ENCODE peak calls at places on chromosomes 13 and 19, in nine cellular contexts. I, A, L, B, K, T, Z, N and Q are unnamed samples.
A peak's percentile ranks its signal among the peaks of the same experiment; 100 is the strongest.

GRCh38 chr13:30154531-30154930 is 152.8 kb downstream of the KATNAL1 start:
- DNase-seq in I (no peak), A (no peak), L (no peak), B (no peak), K (no peak), T (no peak), Z (no peak), N (no peak), Q (no peak)

GRCh38 chr13:27425918-27426630 is 1.7 kb downstream of the GTF3A start:
- DNase-seq in I (peak; percentile 34), A (peak; percentile 82), L (peak; percentile 70), B (peak; percentile 88), K (peak; percentile 43), T (peak; percentile 88), Z (peak; percentile 78), N (peak; percentile 67), Q (peak; percentile 51)

GRCh38 chr19:51365211-51366049 is 758 bp downstream of the ETFB start:
- DNase-seq in I (no peak), A (peak; percentile 70), L (no peak), B (peak; percentile 24), K (peak; percentile 61), T (peak; percentile 45), Z (no peak), N (no peak), Q (no peak)

GRCh38 chr19:35560677-35561076 is 2.8 kb downstream of the ATP4A start:
- DNase-seq in I (no peak), A (no peak), L (no peak), B (no peak), K (no peak), T (no peak), Z (no peak), N (no peak), Q (no peak)

GRCh38 chr19:28443361-28443760 is 769.6 kb downstream of the UQCRFS1 start:
- DNase-seq in I (no peak), A (no peak), L (no peak), B (no peak), K (no peak), T (no peak), Z (no peak), N (no peak), Q (no peak)

GRCh38 chr19:29118384-29118783 is 94.6 kb downstream of the UQCRFS1 start:
- DNase-seq in I (no peak), A (no peak), L (no peak), B (no peak), K (no peak), T (no peak), Z (no peak), N (no peak), Q (no peak)

GRCh38 chr19:46852830-46853229 is 2.2 kb upstream of the AP2S1 start:
- DNase-seq in I (no peak), A (no peak), L (no peak), B (no peak), K (no peak), T (no peak), Z (no peak), N (no peak), Q (no peak)

GRCh38 chr13:85632526-85633215 is 166.5 kb downstream of the SLITRK6 start:
- DNase-seq in I (no peak), A (peak; percentile 24), L (no peak), B (no peak), K (no peak), T (no peak), Z (no peak), N (no peak), Q (no peak)

GRCh38 chr19:5137571-5138124 is 168.7 kb downstream of the KDM4B start:
- DNase-seq in I (no peak), A (no peak), L (no peak), B (no peak), K (peak; percentile 58), T (no peak), Z (no peak), N (no peak), Q (no peak)

GRCh38 chr13:35378939-35379338 is 97.5 kb downstream of the MAB21L1 start:
- DNase-seq in I (no peak), A (no peak), L (no peak), B (no peak), K (no peak), T (no peak), Z (no peak), N (no peak), Q (no peak)

GRCh38 chr19:29467824-29468401 is 57.9 kb upstream of the VSTM2B start:
- DNase-seq in I (peak; percentile 2), A (peak; percentile 58), L (no peak), B (peak; percentile 4), K (peak; percentile 31), T (peak; percentile 26), Z (no peak), N (peak; percentile 2), Q (peak; percentile 91)

GRCh38 chr19:616732-617526 is 16.4 kb downstream of the POLRMT start:
- DNase-seq in I (no peak), A (no peak), L (no peak), B (no peak), K (no peak), T (no peak), Z (no peak), N (no peak), Q (no peak)

GRCh38 chr19:1406496-1406817 is 929 bp upstream of the DAZAP1 start:
- DNase-seq in I (no peak), A (no peak), L (no peak), B (no peak), K (no peak), T (no peak), Z (no peak), N (no peak), Q (no peak)

GRCh38 chr13:67043901-67044300 is 186.2 kb downstream of the PCDH9 start:
- DNase-seq in I (no peak), A (no peak), L (no peak), B (no peak), K (no peak), T (peak; percentile 41), Z (no peak), N (no peak), Q (no peak)

GRCh38 chr19:5711025-5711424 is 8.9 kb downstream of the LONP1 start:
- DNase-seq in I (no peak), A (no peak), L (no peak), B (no peak), K (no peak), T (no peak), Z (no peak), N (no peak), Q (no peak)

GRCh38 chr19:40246292-40247073 is 20.0 kb upstream of the CCNP start:
- DNase-seq in I (no peak), A (no peak), L (no peak), B (no peak), K (no peak), T (no peak), Z (no peak), N (no peak), Q (no peak)

GRCh38 chr13:20461481-20461859 is 64.2 kb downstream of the CRYL1 start:
- DNase-seq in I (no peak), A (peak; percentile 40), L (no peak), B (peak; percentile 31), K (no peak), T (peak; percentile 20), Z (peak; percentile 41), N (no peak), Q (no peak)

GRCh38 chr19:55489711-55490477 is 1.7 kb downstream of the SSC5D start:
- DNase-seq in I (no peak), A (no peak), L (no peak), B (no peak), K (no peak), T (no peak), Z (no peak), N (no peak), Q (no peak)

GRCh38 chr13:102812616-102813287 is 13.8 kb downstream of the BIVM start:
- DNase-seq in I (no peak), A (peak; percentile 2), L (no peak), B (no peak), K (no peak), T (peak; percentile 43), Z (no peak), N (no peak), Q (no peak)

GRCh38 chr19:50460161-50460765 is 16.0 kb upstream of the EMC10 start:
- DNase-seq in I (no peak), A (peak; percentile 49), L (no peak), B (no peak), K (no peak), T (peak; percentile 75), Z (no peak), N (no peak), Q (no peak)

GRCh38 chr13:44403720-44404063 is 30.1 kb downstream of the SERP2 start:
- DNase-seq in I (no peak), A (peak; percentile 52), L (no peak), B (no peak), K (no peak), T (no peak), Z (no peak), N (no peak), Q (no peak)